ENCODE peak calls at places on chromosome 13, in five cellular contexts. F is H1; J is CD8-positive, alpha-beta T cell; S is A549; R is fibroblast of mammary gland. X is an unnamed sample.

GRCh38 chr13:95343944-95344343 is 42.7 kb upstream of the ABCC4 start:
- DNase-seq in F (no peak), J (no peak), S (no peak), R (no peak), X (no peak)

GRCh38 chr13:59774511-59774911 is 389.2 kb downstream of the DIAPH3 start:
- DNase-seq in F (no peak), J (no peak), S (peak; percentile 1), R (peak; percentile 61), X (peak; percentile 20)

GRCh38 chr13:112363867-112364528 is 12.2 kb upstream of the SPACA7 start:
- DNase-seq in F (no peak), J (no peak), S (no peak), R (no peak), X (no peak)

GRCh38 chr13:77429320-77430142 is 102.6 kb upstream of the MYCBP2 start:
- DNase-seq in F (no peak), J (no peak), S (no peak), R (peak; percentile 64), X (peak; percentile 77)

GRCh38 chr13:87999791-88000190 is 328.6 kb downstream of the SLITRK5 start:
- DNase-seq in F (no peak), J (no peak), S (no peak), R (peak; percentile 22), X (peak; percentile 1)

GRCh38 chr13:50760751-50761150 is 82.7 kb downstream of the DLEU7 start:
- DNase-seq in F (no peak), J (no peak), S (no peak), R (no peak), X (no peak)

GRCh38 chr13:82879921-82880320 is 1002.4 kb downstream of the SLITRK1 start:
- DNase-seq in F (no peak), J (no peak), S (no peak), R (no peak), X (no peak)

GRCh38 chr13:109687559-109688448 is 98.6 kb downstream of the IRS2 start:
- DNase-seq in F (no peak), J (no peak), S (no peak), R (no peak), X (no peak)

GRCh38 chr13:111256946-111257345 is 63.5 kb upstream of the TEX29 start:
- DNase-seq in F (no peak), J (no peak), S (no peak), R (no peak), X (no peak)

GRCh38 chr13:66501187-66501586 is 728.9 kb downstream of the PCDH9 start:
- DNase-seq in F (no peak), J (no peak), S (peak; percentile 7), R (peak; percentile 63), X (no peak)

GRCh38 chr13:108676620-108677019 is 47.2 kb downstream of the MYO16 start:
- DNase-seq in F (no peak), J (no peak), S (no peak), R (no peak), X (no peak)

GRCh38 chr13:110592670-110593069 is 22.7 kb upstream of the NAXD start:
- DNase-seq in F (no peak), J (no peak), S (no peak), R (peak; percentile 92), X (no peak)

GRCh38 chr13:114153485-114154080 is 21.2 kb upstream of the RASA3 start:
- DNase-seq in F (no peak), J (no peak), S (no peak), R (no peak), X (no peak)

GRCh38 chr13:90362718-90363117 is 984.8 kb upstream of the MIR17HG start:
- DNase-seq in F (no peak), J (no peak), S (peak; percentile 39), R (peak; percentile 46), X (no peak)

GRCh38 chr13:19633340-19634128 is at the start of gene MPHOSPH8:
- DNase-seq in F (peak; percentile 87), J (peak; percentile 93), S (peak; percentile 95), R (peak; percentile 94), X (peak; percentile 87)

DNA sequence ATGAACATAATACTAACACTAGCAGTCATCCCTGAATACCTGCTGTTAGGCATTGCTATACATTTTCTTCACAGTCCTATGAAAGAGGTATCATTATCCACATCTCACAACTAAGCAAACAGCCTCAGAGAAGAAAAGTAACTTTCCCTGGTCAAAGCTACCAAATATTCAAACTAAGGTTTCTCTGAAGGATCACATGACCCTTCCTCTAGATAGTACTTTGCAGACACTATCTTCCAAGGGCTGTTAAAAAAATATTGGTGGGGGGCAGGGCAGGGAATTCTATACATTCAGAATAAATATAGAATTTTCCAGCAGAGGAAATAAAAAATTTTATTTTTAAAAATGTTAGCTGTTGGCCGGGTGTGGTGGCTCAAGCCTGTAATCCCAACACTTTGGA is 3.1 kb downstream of the SLC25A30 start:
- DNase-seq in F (no peak), J (no peak), S (no peak), R (no peak), X (no peak)
- H3K4me3 ChIP-seq in F (no peak overlapping the region), J (no peak overlapping the region), S (peak overlapping the region; percentile 37), R (peak overlapping the region; percentile 45), X (no peak overlapping the region)

GRCh38 chr13:40682449-40683240 is 16.2 kb upstream of the FOXO1 start:
- DNase-seq in F (no peak), J (no peak), S (peak; percentile 7), R (peak; percentile 49), X (no peak)
- TF ChIP-seq CTCF in F (no peak), J (peak; percentile 87), S (peak; percentile 50), R (peak; percentile 40), X (no peak)

GRCh38 chr13:91596832-91597231 is 198.4 kb downstream of the GPC5 start:
- DNase-seq in F (no peak), J (no peak), S (no peak), R (no peak), X (no peak)
- H3K4me3 ChIP-seq in F (no peak overlapping the region), J (no peak overlapping the region), S (no peak overlapping the region), R (no peak overlapping the region), X (no peak overlapping the region)

DNA sequence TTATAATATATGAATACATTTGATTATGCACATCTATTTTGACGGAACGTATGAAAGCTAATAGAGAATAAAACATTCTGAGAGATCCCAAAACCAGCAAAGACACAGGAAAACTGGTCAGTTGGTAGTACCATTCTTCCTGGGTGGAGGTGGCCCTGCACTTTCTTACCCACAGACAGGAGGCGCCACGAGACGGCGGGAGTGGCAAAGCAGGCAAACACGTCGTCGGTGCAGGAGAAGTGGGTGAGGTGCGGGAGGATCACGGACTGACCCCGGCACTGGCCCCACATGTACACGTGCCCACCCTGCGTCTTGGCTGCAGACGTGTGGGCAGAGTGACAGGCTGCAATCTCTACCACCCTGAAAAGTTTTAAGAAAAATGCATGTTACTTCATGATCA is 36.1 kb downstream of the RCBTB1 start:
- DNase-seq in F (no peak), J (no peak), S (no peak), R (no peak), X (no peak)
- TF ChIP-seq CTCF in F (peak; percentile 68), J (no peak), S (no peak), R (no peak), X (peak; percentile 18)

GRCh38 chr13:99463998-99464397 is 37.3 kb upstream of the TM9SF2 start:
- DNase-seq in F (no peak), J (no peak), S (no peak), R (no peak), X (no peak)

GRCh38 chr13:99467764-99468163 is 33.5 kb upstream of the TM9SF2 start:
- DNase-seq in F (no peak), J (no peak), S (peak; percentile 17), R (peak; percentile 81), X (no peak)

GRCh38 chr13:99468971-99469545 is 32.2 kb upstream of the TM9SF2 start:
- DNase-seq in F (no peak), J (no peak), S (no peak), R (peak; percentile 17), X (no peak)

GRCh38 chr13:99465454-99465853 is 35.8 kb upstream of the TM9SF2 start:
- DNase-seq in F (no peak), J (no peak), S (no peak), R (no peak), X (no peak)

DNA sequence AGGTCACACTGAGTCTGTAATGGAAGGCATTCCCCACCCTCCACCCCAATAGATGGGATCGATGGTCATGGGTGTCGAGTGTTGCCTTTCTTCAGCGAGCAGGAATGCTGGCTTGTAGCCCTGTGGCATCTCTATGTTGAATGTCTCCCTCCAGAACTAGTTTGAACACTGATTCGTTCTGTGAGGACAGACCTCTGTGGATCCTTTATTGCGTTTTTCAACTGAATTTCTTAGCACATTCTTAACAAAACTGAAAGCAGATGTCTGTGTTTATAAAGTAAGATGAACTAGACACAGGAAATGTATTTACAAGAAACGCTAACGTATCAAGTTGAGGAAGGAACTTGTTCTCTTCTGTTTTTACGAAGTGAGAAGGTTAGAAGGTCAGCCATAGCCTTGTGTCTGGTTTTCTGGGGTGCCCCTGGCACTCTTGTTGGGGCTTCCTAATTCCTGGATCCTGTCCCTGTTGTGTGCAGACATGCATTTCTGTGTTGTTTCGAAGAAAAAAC is 36.8 kb upstream of the TM9SF2 start:
- DNase-seq in F (no peak), J (no peak), S (no peak), R (peak; percentile 49), X (no peak)
- H3K4me3 ChIP-seq in F (no peak overlapping the region), J (no peak overlapping the region), S (no peak overlapping the region), R (no peak overlapping the region), X (no peak overlapping the region)

GRCh38 chr13:40777957-40778235 is 6.9 kb upstream of the MRPS31 start:
- DNase-seq in F (no peak), J (no peak), S (no peak), R (no peak), X (no peak)

GRCh38 chr13:40779796-40780285 is 8.9 kb upstream of the MRPS31 start:
- DNase-seq in F (no peak), J (no peak), S (no peak), R (no peak), X (no peak)

GRCh38 chr13:40779049-40779448 is 8.1 kb upstream of the MRPS31 start:
- DNase-seq in F (no peak), J (no peak), S (no peak), R (no peak), X (no peak)

GRCh38 chr13:40781717-40782116 is 7.7 kb upstream of the SLC25A15 start:
- DNase-seq in F (no peak), J (no peak), S (no peak), R (no peak), X (no peak)

DNA sequence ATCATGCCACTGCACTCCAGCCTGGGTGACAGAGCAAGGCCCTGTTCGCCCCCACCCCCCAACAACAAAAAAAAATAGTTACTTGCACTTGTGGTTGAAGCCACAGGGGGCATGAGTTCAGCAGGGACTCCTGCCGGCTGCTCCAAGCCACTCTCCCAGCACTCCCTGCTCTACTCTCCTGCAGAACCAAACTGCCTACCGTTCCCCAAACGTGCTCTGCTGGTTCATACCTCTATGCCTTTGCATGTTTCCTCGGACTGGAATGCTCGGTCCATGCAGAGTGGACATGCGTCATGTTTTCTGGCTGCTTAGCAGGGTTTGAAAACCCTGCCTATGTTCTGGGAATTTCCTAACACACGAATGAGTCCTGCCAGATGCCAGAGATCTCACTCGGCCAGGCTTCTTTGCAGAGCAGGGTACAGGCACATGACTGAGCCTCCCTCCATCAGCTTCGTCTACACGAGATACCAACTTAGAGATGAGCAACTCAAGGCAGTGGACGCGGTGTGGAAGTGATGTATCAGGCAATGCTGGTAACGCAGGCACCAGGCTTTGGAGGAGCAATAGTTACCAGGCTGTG is 8.5 kb upstream of the SLC25A15 start:
- DNase-seq in F (no peak), J (no peak), S (peak; percentile 33), R (no peak), X (no peak)
- TF ChIP-seq CTCF in F (no peak), J (no peak), S (no peak), R (no peak), X (no peak)

X was measured in astrocyte of the cerebellum.